ENCODE peak calls at places on chromosomes 11 and 22, in four cellular contexts. N, V, L and R are unnamed samples.

GRCh38 chr22:25193548-25193947 is 6.1 kb upstream of the CRYBB3 start:
- DNase-seq in N (no peak), V (no peak), L (no peak), R (no peak)

GRCh38 chr11:65445101-65445603 is 22.6 kb downstream of the NEAT1 start:
- DNase-seq in N (no peak), V (no peak), L (no peak), R (no peak)

GRCh38 chr11:17413414-17414316 is 25.2 kb upstream of the KCNJ11 start:
- DNase-seq in N (no peak), V (no peak), L (no peak), R (no peak)

GRCh38 chr11:109362059-109362458 is 59.9 kb upstream of the C11orf87 start:
- DNase-seq in N (no peak), V (no peak), L (no peak), R (no peak)

GRCh38 chr11:19557720-19558140 is 154.9 kb upstream of the NAV2 start:
- DNase-seq in N (peak), V (no peak), L (peak), R (no peak)

GRCh38 chr11:17985517-17985916 is 27.3 kb downstream of the SERGEF start:
- DNase-seq in N (no peak), V (peak), L (peak), R (peak)

GRCh38 chr22:18056802-18057474 is 20.9 kb upstream of the PEX26 start:
- DNase-seq in N (no peak), V (no peak), L (no peak), R (no peak)

GRCh38 chr22:21797444-21798221 is 62.0 kb upstream of the YPEL1 start:
- DNase-seq in N (no peak), V (no peak), L (no peak), R (no peak)

GRCh38 chr22:21016644-21017420 is 1.9 kb downstream of the P2RX6 start:
- DNase-seq in N (peak), V (no peak), L (no peak), R (no peak)

GRCh38 chr11:17010851-17011420 is 3.3 kb downstream of the PLEKHA7 start:
- DNase-seq in N (no peak), V (no peak), L (no peak), R (no peak)

GRCh38 chr11:10892250-10892649 is 34.4 kb upstream of the ZBED5 start:
- DNase-seq in N (no peak), V (no peak), L (no peak), R (no peak)

GRCh38 chr11:83222499-83222898 is 29.0 kb downstream of the ANKRD42 start:
- DNase-seq in N (no peak), V (no peak), L (no peak), R (no peak)

GRCh38 chr11:107018902-107019493 is 722 bp upstream of the GUCY1A2 start:
- DNase-seq in N (peak), V (no peak), L (peak), R (no peak)
- H3K4me3 ChIP-seq in N (peak), V (peak), L (peak), R (peak)

DNA sequence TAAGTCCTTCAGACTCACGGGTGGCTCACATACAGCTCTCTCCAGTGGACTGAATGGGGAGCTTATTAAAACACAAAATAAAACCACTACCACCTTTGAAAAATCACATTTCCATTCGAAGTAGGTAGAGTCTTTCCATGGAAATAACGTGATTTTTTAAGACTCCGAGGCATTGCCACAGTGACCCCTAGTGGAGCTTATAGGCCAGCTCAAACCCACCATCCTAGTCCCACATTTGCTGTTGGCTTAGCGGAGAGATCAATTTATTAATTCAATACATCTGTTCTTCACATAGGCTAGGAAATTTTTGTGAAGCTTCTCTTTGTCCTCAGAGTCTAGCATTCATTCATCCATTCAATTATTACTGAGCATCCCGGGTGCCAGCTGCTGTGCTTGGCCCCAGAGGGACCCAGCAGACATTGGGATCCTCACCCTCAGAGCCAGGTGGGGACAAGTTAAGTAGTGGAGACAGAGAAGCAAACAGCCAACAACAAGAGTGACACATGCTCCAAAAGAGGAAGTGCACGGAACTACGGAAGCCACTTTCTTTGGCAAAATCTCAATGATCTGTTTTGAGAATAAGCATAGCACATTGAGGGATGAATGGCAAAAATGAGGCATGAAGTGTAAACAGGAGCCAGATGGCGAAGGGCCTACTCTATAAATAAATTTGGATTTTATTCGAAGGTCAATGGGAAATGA is 10.2 kb upstream of the P4HA3 start:
- DNase-seq in N (peak), V (no peak), L (peak), R (no peak)
- TF ChIP-seq CTCF in N (peak), V (peak), L (peak), R (peak)

DNA sequence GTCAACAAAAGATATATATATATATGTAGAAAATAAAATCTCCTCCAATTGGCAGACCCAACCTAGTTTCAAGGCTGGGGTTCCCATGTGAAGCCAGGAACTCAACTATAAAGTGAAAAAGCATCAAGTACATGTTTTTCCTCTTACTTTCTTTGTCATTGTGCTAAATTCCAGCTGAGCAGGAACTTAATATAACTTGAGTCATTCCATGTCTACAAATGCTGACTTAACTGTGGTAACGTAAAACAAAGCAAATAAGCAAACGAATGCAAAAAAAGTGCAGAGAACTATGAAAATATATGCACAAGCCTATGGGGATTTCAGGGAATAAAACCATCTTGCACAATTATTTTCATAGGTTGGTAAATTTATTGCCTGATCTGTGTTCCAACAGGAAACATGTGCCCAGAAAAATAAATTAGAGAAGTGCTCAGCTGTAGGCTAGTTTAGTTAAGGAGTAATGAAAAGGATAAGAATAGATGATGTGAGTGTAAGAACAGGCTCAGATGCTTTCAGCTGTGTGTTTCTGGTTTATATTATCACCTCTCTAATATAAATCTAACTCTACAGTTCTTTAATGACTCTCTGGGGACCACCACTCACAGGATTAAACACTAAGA is 1169.3 kb downstream of the LRRC4C start:
- DNase-seq in N (no peak), V (no peak), L (no peak), R (no peak)
- H3K4me3 ChIP-seq in N (no peak), V (no peak), L (no peak), R (no peak)

DNA sequence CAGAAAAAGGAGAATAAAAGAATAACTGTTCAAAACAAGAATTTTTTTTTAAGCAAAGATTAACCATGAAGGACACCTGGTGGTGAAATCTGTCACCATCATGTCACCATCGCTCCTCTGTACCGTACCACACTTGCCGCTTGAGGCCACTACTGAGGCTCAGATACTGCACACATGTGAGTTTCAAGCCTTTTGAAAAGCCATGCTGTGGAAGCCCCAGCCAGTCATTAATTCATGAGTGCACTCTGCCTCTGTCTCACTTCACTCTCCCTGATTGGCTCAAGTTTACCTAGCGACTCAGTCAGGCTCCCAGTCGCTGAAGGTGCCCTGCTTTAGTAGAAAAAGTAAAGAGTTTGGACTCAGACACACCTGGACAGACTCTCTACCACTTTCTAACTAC is 6.6 kb upstream of the MS4A12 start:
- DNase-seq in N (peak), V (no peak), L (no peak), R (no peak)
- TF ChIP-seq CTCF in N (peak), V (peak), L (no peak), R (peak)

DNA sequence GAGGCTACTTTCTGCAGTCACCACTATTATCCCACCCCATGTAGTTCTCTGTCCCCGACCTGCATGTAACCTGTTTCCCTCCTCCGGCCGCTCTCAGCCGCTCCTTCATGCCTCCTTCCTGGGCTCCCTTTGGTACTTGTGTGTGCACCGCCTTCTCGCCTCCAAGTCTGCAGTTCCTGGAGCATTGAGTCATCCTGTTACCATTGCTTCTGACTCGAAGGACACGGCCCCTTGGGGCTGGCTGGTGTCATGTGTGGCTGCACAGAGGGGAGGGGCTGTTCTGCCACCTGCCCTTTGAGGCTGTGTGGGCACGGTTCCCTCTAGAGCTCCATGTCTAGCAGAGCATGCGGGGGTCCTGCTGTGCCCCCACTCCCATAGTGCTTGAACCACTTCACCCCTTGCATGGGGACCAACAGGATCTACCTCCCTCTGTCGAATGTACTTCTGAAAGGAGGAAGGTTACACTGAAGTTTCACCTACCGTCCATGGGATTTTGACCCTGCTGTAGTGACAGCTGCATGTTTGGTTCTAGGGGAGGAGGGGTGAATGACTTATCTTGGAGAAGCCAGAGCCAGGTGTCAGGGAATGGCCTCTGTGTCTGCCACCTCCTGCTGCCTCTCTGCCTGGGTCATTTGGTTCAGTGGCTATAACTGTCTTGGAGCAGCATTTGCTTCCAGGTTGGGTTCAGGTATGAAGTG is 39.6 kb downstream of the BCR start:
- DNase-seq in N (no peak), V (peak), L (no peak), R (no peak)
- H3K4me3 ChIP-seq in N (no peak), V (no peak), L (no peak), R (no peak)

GRCh38 chr11:33835143-33835878 is 56.6 kb downstream of the LMO2 start:
- DNase-seq in N (peak), V (peak), L (peak), R (peak)
- TF ChIP-seq CTCF in N (peak), V (peak), L (peak), R (peak)

GRCh38 chr11:48101044-48101733 is 115.4 kb upstream of the OR4B1 start:
- DNase-seq in N (no peak), V (no peak), L (no peak), R (no peak)

GRCh38 chr11:48096588-48097525 is 116.5 kb downstream of the PTPRJ start:
- DNase-seq in N (no peak), V (no peak), L (no peak), R (no peak)

GRCh38 chr11:48101958-48102357 is 114.7 kb upstream of the OR4B1 start:
- DNase-seq in N (no peak), V (no peak), L (no peak), R (no peak)

GRCh38 chr11:48098024-48098423 is 117.7 kb downstream of the PTPRJ start:
- DNase-seq in N (no peak), V (no peak), L (no peak), R (no peak)

DNA sequence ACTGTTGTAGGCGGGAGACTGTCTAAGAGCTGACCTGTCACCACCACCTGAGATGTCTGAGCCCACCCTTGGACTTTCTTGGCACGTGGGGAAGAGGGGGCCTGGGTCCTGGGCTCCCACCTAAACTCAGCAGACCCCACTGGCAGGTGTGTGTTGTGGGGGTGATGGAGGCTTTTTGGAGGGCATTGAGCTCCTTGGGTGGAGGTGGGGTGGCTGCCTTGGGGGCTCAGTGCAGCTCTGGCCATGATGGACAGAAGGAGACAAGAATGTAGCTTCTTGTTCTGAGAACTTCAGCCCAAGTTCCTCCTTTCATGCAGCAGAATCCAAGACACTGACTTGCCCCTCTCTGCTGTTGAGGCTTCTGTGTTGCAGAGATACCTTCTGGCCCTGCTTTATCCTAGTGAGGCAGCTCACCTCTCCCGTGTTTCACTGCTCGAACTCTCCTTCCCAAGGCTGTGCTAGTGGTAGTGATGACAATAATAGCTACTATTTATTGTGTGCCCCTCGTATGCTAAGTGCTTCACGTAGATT is 116.6 kb upstream of the OR4B1 start:
- DNase-seq in N (no peak), V (no peak), L (no peak), R (no peak)
- H3K4me3 ChIP-seq in N (no peak), V (no peak), L (no peak), R (no peak)

DNA sequence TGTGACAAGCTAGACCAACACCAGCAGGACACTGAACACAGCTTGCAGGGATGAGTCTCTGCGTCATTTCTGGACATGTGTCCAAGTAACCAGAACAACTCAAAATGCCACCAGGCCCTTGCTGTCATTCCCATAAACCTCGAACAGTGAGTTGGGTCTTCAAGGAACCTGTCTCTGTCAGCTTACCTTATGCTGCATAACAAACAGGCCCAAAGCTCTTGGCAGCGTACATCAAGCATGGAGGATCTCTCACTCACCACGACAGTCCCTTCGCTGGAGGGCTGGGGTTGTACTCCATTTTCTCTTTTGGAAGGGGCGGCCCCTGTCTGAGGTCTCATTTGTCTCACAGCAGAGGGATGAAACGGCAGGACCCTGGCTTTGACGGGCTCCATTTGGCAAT is 6.8 kb downstream of the CDKN1C start:
- DNase-seq in N (no peak), V (no peak), L (no peak), R (no peak)
- TF ChIP-seq CTCF in N (no peak), V (no peak), L (no peak), R (no peak)

DNA sequence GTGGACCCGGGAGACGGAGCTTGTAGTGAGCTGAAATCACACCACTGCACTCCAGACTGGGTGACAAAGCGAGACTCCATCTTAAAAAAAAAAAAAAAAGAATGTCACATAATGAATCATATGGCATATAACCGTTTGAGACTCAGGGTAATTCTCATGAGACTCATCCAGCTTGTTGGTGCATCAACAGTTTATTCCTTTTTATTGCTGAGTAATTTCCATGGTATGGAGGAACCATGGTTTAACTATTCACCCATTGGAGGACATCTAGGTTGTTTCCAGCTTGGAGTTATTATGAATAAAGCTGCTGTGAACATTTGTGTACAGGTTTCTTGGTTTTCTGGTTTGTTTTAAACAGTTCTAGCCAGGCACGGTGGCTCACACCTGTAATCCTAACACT is 25.3 kb downstream of the PPARA start:
- DNase-seq in N (no peak), V (no peak), L (no peak), R (no peak)
- H3K4me3 ChIP-seq in N (no peak), V (no peak), L (no peak), R (no peak)